ENCODE peak calls at places on chromosomes 2 and 18, in seven cellular contexts. One of them, this sample, is unnamed.
A peak's percentile ranks its signal among the peaks of the same experiment; 100 is the strongest.

GRCh38 chr2:50049237-50049636 is 894.9 kb upstream of the FSHR start:
- DNase-seq in adipocyte: no peak
- DNase-seq in HCT116: no peak
- DNase-seq in heart left ventricle: no peak
- DNase-seq in H9: no peak
- DNase-seq in ascending aorta: no peak
- DNase-seq in fibroblast of lung: no peak
- DNase-seq in this sample: no peak

GRCh38 chr2:166338831-166339339 is 36.9 kb downstream of the SCN9A start:
- DNase-seq in fibroblast of lung: no peak
- DNase-seq in adipocyte: no peak
- DNase-seq in heart left ventricle: no peak
- DNase-seq in ascending aorta: no peak
- DNase-seq in HCT116: no peak
- DNase-seq in H9: no peak
- DNase-seq in this sample: no peak

GRCh38 chr18:3481696-3482210 is 31.8 kb downstream of the TGIF1 start:
- DNase-seq in ascending aorta: no peak
- DNase-seq in fibroblast of lung: peak; percentile 73
- DNase-seq in heart left ventricle: no peak
- DNase-seq in adipocyte: peak; percentile 30
- DNase-seq in HCT116: peak; percentile 35
- DNase-seq in H9: peak; percentile 63
- DNase-seq in this sample: no peak

GRCh38 chr18:23317975-23318675 is 135.0 kb upstream of the RIOK3 start:
- DNase-seq in HCT116: no peak
- DNase-seq in H9: no peak
- DNase-seq in fibroblast of lung: no peak
- DNase-seq in ascending aorta: no peak
- DNase-seq in adipocyte: peak; percentile 51
- DNase-seq in heart left ventricle: no peak
- DNase-seq in this sample: no peak

GRCh38 chr2:113754989-113755689 is 1.3 kb downstream of the SLC35F5 start:
- DNase-seq in adipocyte: peak; percentile 29
- DNase-seq in ascending aorta: no peak
- DNase-seq in HCT116: no peak
- DNase-seq in H9: no peak
- DNase-seq in heart left ventricle: no peak
- DNase-seq in fibroblast of lung: peak; percentile 19
- DNase-seq in this sample: no peak

GRCh38 chr18:54775686-54776085 is 52.6 kb upstream of the RAB27B start:
- DNase-seq in fibroblast of lung: peak; percentile 61
- DNase-seq in adipocyte: peak; percentile 74
- DNase-seq in HCT116: peak; percentile 64
- DNase-seq in heart left ventricle: no peak
- DNase-seq in ascending aorta: no peak
- DNase-seq in H9: no peak
- DNase-seq in this sample: no peak

GRCh38 chr2:101251844-101252407 is 760 bp upstream of the CNOT11 start:
- DNase-seq in heart left ventricle: no peak
- DNase-seq in fibroblast of lung: no peak
- DNase-seq in H9: peak; percentile 64
- DNase-seq in adipocyte: no peak
- DNase-seq in HCT116: peak; percentile 74
- DNase-seq in ascending aorta: no peak
- DNase-seq in this sample: no peak

GRCh38 chr2:127695491-127696472 is 5.5 kb upstream of the SFT2D3 start:
- DNase-seq in adipocyte: peak; percentile 83
- DNase-seq in H9: peak; percentile 79
- DNase-seq in fibroblast of lung: peak; percentile 46
- DNase-seq in HCT116: peak; percentile 27
- DNase-seq in ascending aorta: peak; percentile 85
- DNase-seq in heart left ventricle: peak; percentile 85
- DNase-seq in this sample: no peak

GRCh38 chr2:165010556-165010955 is 55.2 kb upstream of the SLC38A11 start:
- DNase-seq in fibroblast of lung: no peak
- DNase-seq in ascending aorta: no peak
- DNase-seq in HCT116: no peak
- DNase-seq in heart left ventricle: no peak
- DNase-seq in adipocyte: no peak
- DNase-seq in H9: no peak
- DNase-seq in this sample: no peak

GRCh38 chr2:165697727-165698620 is 96.1 kb downstream of the GALNT3 start:
- DNase-seq in H9: peak; percentile 51
- DNase-seq in ascending aorta: no peak
- DNase-seq in HCT116: no peak
- DNase-seq in adipocyte: no peak
- DNase-seq in heart left ventricle: no peak
- DNase-seq in fibroblast of lung: no peak
- DNase-seq in this sample: no peak

GRCh38 chr2:42256502-42256901 is 87.3 kb downstream of the EML4 start:
- DNase-seq in fibroblast of lung: peak; percentile 26
- DNase-seq in adipocyte: no peak
- DNase-seq in H9: no peak
- DNase-seq in heart left ventricle: no peak
- DNase-seq in HCT116: no peak
- DNase-seq in ascending aorta: no peak
- DNase-seq in this sample: no peak

GRCh38 chr2:16179701-16180402 is 239.5 kb downstream of the MYCN start:
- DNase-seq in ascending aorta: no peak
- DNase-seq in H9: peak; percentile 69
- DNase-seq in HCT116: no peak
- DNase-seq in heart left ventricle: peak; percentile 49
- DNase-seq in fibroblast of lung: no peak
- DNase-seq in adipocyte: no peak
- DNase-seq in this sample: no peak

GRCh38 chr2:178917555-178917954 is 110.3 kb upstream of the TTN start:
- DNase-seq in heart left ventricle: no peak
- DNase-seq in HCT116: no peak
- DNase-seq in adipocyte: no peak
- DNase-seq in H9: no peak
- DNase-seq in ascending aorta: no peak
- DNase-seq in fibroblast of lung: no peak
- DNase-seq in this sample: no peak

GRCh38 chr2:231370749-231371429 is 24.6 kb upstream of the B3GNT7 start:
- DNase-seq in adipocyte: no peak
- DNase-seq in ascending aorta: no peak
- DNase-seq in HCT116: no peak
- DNase-seq in heart left ventricle: no peak
- DNase-seq in fibroblast of lung: no peak
- DNase-seq in H9: peak; percentile 89
- DNase-seq in this sample: no peak

GRCh38 chr2:181169459-181169858 is 189.1 kb downstream of the UBE2E3 start:
- DNase-seq in ascending aorta: no peak
- DNase-seq in fibroblast of lung: no peak
- DNase-seq in H9: no peak
- DNase-seq in adipocyte: no peak
- DNase-seq in HCT116: no peak
- DNase-seq in heart left ventricle: no peak
- DNase-seq in this sample: no peak

GRCh38 chr2:204505488-204505887 is 39.8 kb upstream of the PARD3B start:
- DNase-seq in ascending aorta: no peak
- DNase-seq in HCT116: no peak
- DNase-seq in H9: no peak
- DNase-seq in adipocyte: no peak
- DNase-seq in heart left ventricle: no peak
- DNase-seq in fibroblast of lung: no peak
- DNase-seq in this sample: no peak

GRCh38 chr2:227366861-227367800 is 12.0 kb downstream of the TM4SF20 start:
- DNase-seq in heart left ventricle: no peak
- DNase-seq in fibroblast of lung: peak; percentile 90
- DNase-seq in H9: no peak
- DNase-seq in ascending aorta: peak; percentile 83
- DNase-seq in HCT116: no peak
- DNase-seq in adipocyte: peak; percentile 79
- DNase-seq in this sample: no peak

GRCh38 chr2:240728827-240729226 is 37.2 kb downstream of the AQP12A start:
- DNase-seq in H9: no peak
- DNase-seq in heart left ventricle: no peak
- DNase-seq in fibroblast of lung: peak; percentile 12
- DNase-seq in HCT116: no peak
- DNase-seq in adipocyte: peak; percentile 14
- DNase-seq in ascending aorta: no peak
- DNase-seq in this sample: no peak

GRCh38 chr2:60352491-60353405 is 200.7 kb downstream of the BCL11A start:
- DNase-seq in ascending aorta: peak; percentile 49
- DNase-seq in fibroblast of lung: no peak
- DNase-seq in H9: no peak
- DNase-seq in heart left ventricle: no peak
- DNase-seq in adipocyte: no peak
- DNase-seq in HCT116: no peak
- DNase-seq in this sample: no peak

GRCh38 chr2:60353863-60354262 is 199.6 kb downstream of the BCL11A start:
- DNase-seq in H9: no peak
- DNase-seq in ascending aorta: no peak
- DNase-seq in heart left ventricle: no peak
- DNase-seq in adipocyte: no peak
- DNase-seq in fibroblast of lung: no peak
- DNase-seq in HCT116: no peak
- DNase-seq in this sample: no peak

GRCh38 chr2:60351802-60352201 is 201.7 kb downstream of the BCL11A start:
- DNase-seq in adipocyte: no peak
- DNase-seq in heart left ventricle: no peak
- DNase-seq in ascending aorta: peak; percentile 37
- DNase-seq in H9: no peak
- DNase-seq in HCT116: no peak
- DNase-seq in fibroblast of lung: no peak
- DNase-seq in this sample: no peak

GRCh38 chr2:60354713-60355112 is 198.7 kb downstream of the BCL11A start:
- DNase-seq in H9: no peak
- DNase-seq in adipocyte: no peak
- DNase-seq in heart left ventricle: no peak
- DNase-seq in ascending aorta: no peak
- DNase-seq in fibroblast of lung: no peak
- DNase-seq in HCT116: no peak
- DNase-seq in this sample: no peak

DNA sequence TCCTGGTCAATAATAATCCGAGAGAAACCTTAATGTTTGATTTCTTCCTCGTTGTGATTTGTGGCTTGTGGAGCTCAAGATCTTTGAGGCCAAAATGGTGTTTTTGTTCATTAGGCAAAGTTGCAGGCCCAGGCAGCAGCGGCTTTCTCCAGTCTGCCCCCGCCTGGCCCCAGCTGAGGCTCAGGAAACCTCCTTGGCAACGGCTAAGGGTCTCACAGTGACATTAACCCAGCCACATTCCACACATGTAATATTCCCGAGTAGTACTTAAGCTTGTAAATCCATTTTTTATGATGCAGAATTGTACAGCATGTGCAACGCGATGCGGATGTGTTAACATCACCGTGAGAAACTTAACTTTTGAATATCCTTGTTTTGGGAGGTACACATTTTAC is 200.1 kb downstream of the BCL11A start:
- DNase-seq in adipocyte: no peak
- DNase-seq in ascending aorta: no peak
- DNase-seq in fibroblast of lung: no peak
- DNase-seq in HCT116: no peak
- DNase-seq in heart left ventricle: no peak
- DNase-seq in H9: no peak
- DNase-seq in this sample: no peak
- H3K4me1 ChIP-seq in adipocyte: no peaks in the 10 kb centered on the region
- H3K4me1 ChIP-seq in ascending aorta: no peaks in the 10 kb centered on the region
- H3K4me1 ChIP-seq in fibroblast of lung: no peaks in the 10 kb centered on the region
- H3K4me1 ChIP-seq in HCT116: no peaks in the 10 kb centered on the region
- H3K4me1 ChIP-seq in heart left ventricle: no peaks in the 10 kb centered on the region
- H3K4me1 ChIP-seq in H9: peaks cover 2% of the 10 kb centered on the region
- H3K4me1 ChIP-seq in this sample: no peaks in the 10 kb centered on the region

DNA sequence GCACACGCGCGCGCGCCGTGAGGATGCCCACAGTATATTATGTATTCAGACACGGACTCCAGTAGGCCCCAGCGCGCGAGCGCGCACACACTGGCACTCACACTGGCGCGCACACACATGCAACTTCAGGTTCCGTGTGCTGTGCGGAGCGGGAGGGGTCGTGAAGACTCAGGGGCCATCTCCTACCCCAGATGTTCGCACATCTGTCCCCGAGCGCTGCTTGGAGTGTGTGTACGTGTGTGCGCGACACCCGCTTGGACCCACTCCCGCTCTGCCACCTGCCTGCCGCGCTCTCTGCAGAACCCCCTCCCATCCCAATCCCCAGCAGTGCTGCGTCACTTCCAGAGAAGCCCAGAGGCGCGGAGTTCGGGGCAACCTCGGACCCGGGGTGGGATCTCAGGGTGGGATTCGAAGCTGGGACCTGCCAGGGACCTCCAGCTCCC is 2.6 kb downstream of the NRP2 start:
- DNase-seq in fibroblast of lung: peak; percentile 42
- DNase-seq in H9: peak; percentile 61
- DNase-seq in heart left ventricle: no peak
- DNase-seq in adipocyte: no peak
- DNase-seq in ascending aorta: no peak
- DNase-seq in HCT116: no peak
- DNase-seq in this sample: no peak
- H3K27me3 ChIP-seq in fibroblast of lung: no peaks in the 10 kb centered on the region
- H3K27me3 ChIP-seq in H9: peaks cover 26% of the 10 kb centered on the region
- H3K27me3 ChIP-seq in heart left ventricle: peaks cover 40% of the 10 kb centered on the region
- H3K27me3 ChIP-seq in adipocyte: no peaks in the 10 kb centered on the region
- H3K27me3 ChIP-seq in ascending aorta: no peaks in the 10 kb centered on the region
- H3K27me3 ChIP-seq in HCT116: peaks cover 8% of the 10 kb centered on the region
- H3K27me3 ChIP-seq in this sample: peaks cover 36% of the 10 kb centered on the region

GRCh38 chr2:136137982-136138381 is 20.0 kb upstream of the CXCR4 start:
- DNase-seq in H9: no peak
- DNase-seq in adipocyte: no peak
- DNase-seq in HCT116: no peak
- DNase-seq in ascending aorta: no peak
- DNase-seq in fibroblast of lung: no peak
- DNase-seq in heart left ventricle: no peak
- DNase-seq in this sample: no peak
- H3K4me1 ChIP-seq in H9: no peaks in the 10 kb centered on the region
- H3K4me1 ChIP-seq in adipocyte: peaks cover 5% of the 10 kb centered on the region
- H3K4me1 ChIP-seq in HCT116: peaks cover 26% of the 10 kb centered on the region
- H3K4me1 ChIP-seq in ascending aorta: no peaks in the 10 kb centered on the region
- H3K4me1 ChIP-seq in fibroblast of lung: no peaks in the 10 kb centered on the region
- H3K4me1 ChIP-seq in heart left ventricle: no peaks in the 10 kb centered on the region
- H3K4me1 ChIP-seq in this sample: peaks cover 72% of the 10 kb centered on the region

DNA sequence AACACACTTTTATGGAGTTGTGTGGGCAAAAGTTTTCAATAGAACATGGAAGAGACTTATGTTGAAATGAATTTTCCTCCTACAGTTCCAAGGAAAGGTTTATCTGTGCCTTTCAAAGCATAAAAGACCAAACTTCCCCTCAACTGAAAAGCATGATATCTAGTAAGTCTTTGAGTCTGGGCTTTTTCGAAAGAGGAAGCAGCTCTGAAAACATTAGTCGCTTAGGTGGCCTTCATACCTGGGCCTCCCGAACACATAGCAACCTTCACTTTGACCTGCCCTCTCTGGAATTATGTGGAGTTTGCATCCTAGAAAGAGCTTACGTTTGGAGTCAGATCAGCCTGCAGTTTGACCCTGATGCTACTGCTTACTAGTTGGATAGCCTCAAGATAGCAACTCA is 4.8 kb upstream of the CAPN14 start:
- DNase-seq in adipocyte: no peak
- DNase-seq in fibroblast of lung: no peak
- DNase-seq in HCT116: no peak
- DNase-seq in heart left ventricle: no peak
- DNase-seq in ascending aorta: no peak
- DNase-seq in H9: no peak
- DNase-seq in this sample: no peak
- H3K27me3 ChIP-seq in adipocyte: peaks cover 56% of the 10 kb centered on the region
- H3K27me3 ChIP-seq in fibroblast of lung: peaks cover 13% of the 10 kb centered on the region
- H3K27me3 ChIP-seq in HCT116: peaks cover 80% of the 10 kb centered on the region
- H3K27me3 ChIP-seq in heart left ventricle: no peaks in the 10 kb centered on the region
- H3K27me3 ChIP-seq in ascending aorta: no peaks in the 10 kb centered on the region
- H3K27me3 ChIP-seq in H9: no peaks in the 10 kb centered on the region
- H3K27me3 ChIP-seq in this sample: no peaks in the 10 kb centered on the region

This sample was measured in effector memory CD4-positive, alpha-beta T cell.